ENCODE peak calls at places on chromosomes 12 and 14, in four cellular contexts. N is activated T-cell treated with anti-CD3 and anti-CD28 coated beads for 4 hours, A is endodermal cell, Y is sciatic nerve. B is an unnamed sample.

GRCh38 chr12:95700316-95700785 is 90.2 kb downstream of the NTN4 start:
- DNase-seq in N (no peak), A (no peak), Y (no peak), B (no peak)

GRCh38 chr12:2053675-2054070 is 886 bp downstream of the CACNA1C start:
- DNase-seq in Y (peak; percentile 68), A (peak; percentile 70), N (no peak), B (no peak)

GRCh38 chr12:92814584-92814983 is 111.8 kb downstream of the PLEKHG7 start:
- DNase-seq in N (no peak), A (no peak), Y (no peak), B (no peak)

GRCh38 chr14:103522649-103523582 is at the start of gene CKB:
- DNase-seq in Y (no peak), N (no peak), A (peak; percentile 88), B (peak; percentile 76)

GRCh38 chr14:49768301-49769121 is 558 bp downstream of the KLHDC2 start:
- DNase-seq in N (peak; percentile 56), A (peak; percentile 82), Y (peak; percentile 67), B (peak; percentile 29)

GRCh38 chr12:68334136-68334535 is 2.0 kb upstream of the MDM1 start:
- DNase-seq in A (peak; percentile 73), Y (no peak), N (no peak), B (no peak)

GRCh38 chr14:71594828-71595227 is 337.4 kb upstream of the RGS6 start:
- DNase-seq in Y (peak; percentile 62), N (no peak), A (no peak), B (no peak)

GRCh38 chr12:75558262-75558661 is 46.9 kb upstream of the KRR1 start:
- DNase-seq in Y (no peak), N (no peak), A (no peak), B (no peak)

GRCh38 chr12:2233034-2233433 is 180.2 kb downstream of the CACNA1C start:
- DNase-seq in N (no peak), A (no peak), Y (no peak), B (no peak)

GRCh38 chr12:81863406-81863805 is 104.3 kb upstream of the PPFIA2 start:
- DNase-seq in A (peak; percentile 63), N (no peak), Y (no peak), B (no peak)

GRCh38 chr12:131050463-131051154 is 96.9 kb downstream of the ADGRD1 start:
- DNase-seq in A (no peak), Y (no peak), N (no peak), B (no peak)

GRCh38 chr12:3564411-3564810 is 73.4 kb downstream of the PRMT8 start:
- DNase-seq in Y (peak; percentile 5), N (no peak), A (no peak), B (no peak)

GRCh38 chr12:100437038-100437841 is 36.4 kb upstream of the NR1H4 start:
- DNase-seq in A (no peak), Y (no peak), N (no peak), B (no peak)

GRCh38 chr14:65210118-65210826 is 108.0 kb upstream of the MAX start:
- DNase-seq in A (no peak), N (no peak), Y (no peak), B (no peak)

GRCh38 chr12:113860950-113861349 is 105.2 kb downstream of the RBM19 start:
- DNase-seq in Y (no peak), N (no peak), A (peak; percentile 71), B (no peak)

B was measured in SK-N-DZ.